ENCODE peak calls at places on chromosomes 7 and 10, in eight cellular contexts. X, I, J, T, W, V, N and Q are unnamed samples.
A peak's percentile ranks its signal among the peaks of the same experiment; 100 is the strongest.

GRCh38 chr7:140245611-140246105 is 68.9 kb upstream of the KDM7A start:
- DNase-seq in X (no peak), I (no peak), J (no peak), T (no peak), W (no peak), V (no peak), N (no peak), Q (no peak)

GRCh38 chr7:148697950-148698396 is 730 bp upstream of the CUL1 start:
- DNase-seq in X (no peak), I (no peak), J (no peak), T (no peak), W (no peak), V (no peak), N (no peak), Q (no peak)

GRCh38 chr7:69564454-69565417 is 33.5 kb upstream of the AUTS2 start:
- DNase-seq in X (no peak), I (peak; percentile 81), J (no peak), T (no peak), W (peak; percentile 33), V (peak; percentile 85), N (no peak), Q (peak; percentile 45)

GRCh38 chr7:136012238-136012637 is 35.1 kb upstream of the MTPN start:
- DNase-seq in X (no peak), I (no peak), J (no peak), T (no peak), W (no peak), V (no peak), N (no peak), Q (no peak)

GRCh38 chr7:143394068-143394467 is 12.9 kb downstream of the ZYX start:
- DNase-seq in X (no peak), I (no peak), J (no peak), T (no peak), W (no peak), V (no peak), N (no peak), Q (no peak)

GRCh38 chr10:33155720-33156638 is 178.5 kb downstream of the NRP1 start:
- DNase-seq in X (no peak), I (peak; percentile 88), J (no peak), T (no peak), W (no peak), V (no peak), N (peak; percentile 87), Q (no peak)

GRCh38 chr7:30925913-30926312 is 14.3 kb downstream of the AQP1 start:
- DNase-seq in X (no peak), I (no peak), J (peak; percentile 46), T (peak; percentile 31), W (no peak), V (no peak), N (no peak), Q (no peak)

GRCh38 chr7:90966346-90966745 is 297.9 kb upstream of the FZD1 start:
- DNase-seq in X (no peak), I (no peak), J (no peak), T (no peak), W (no peak), V (no peak), N (no peak), Q (no peak)

GRCh38 chr10:103759100-103759781 is 96.1 kb downstream of the SH3PXD2A start:
- DNase-seq in X (no peak), I (peak; percentile 81), J (no peak), T (no peak), W (no peak), V (peak; percentile 68), N (peak; percentile 75), Q (no peak)

GRCh38 chr10:122249303-122249850 is 21.7 kb upstream of the BTBD16 start:
- DNase-seq in X (no peak), I (no peak), J (no peak), T (no peak), W (no peak), V (no peak), N (no peak), Q (no peak)

GRCh38 chr10:71644307-71645180 is 75.0 kb downstream of the C10orf105 start:
- DNase-seq in X (no peak), I (no peak), J (no peak), T (no peak), W (no peak), V (no peak), N (no peak), Q (no peak)

GRCh38 chr10:49631975-49632374 is 18.1 kb downstream of the CHAT start:
- DNase-seq in X (no peak), I (no peak), J (peak; percentile 39), T (peak; percentile 9), W (no peak), V (no peak), N (no peak), Q (no peak)

GRCh38 chr7:39924122-39924521 is 25.9 kb upstream of the CDK13 start:
- DNase-seq in X (no peak), I (no peak), J (no peak), T (no peak), W (no peak), V (no peak), N (no peak), Q (no peak)

GRCh38 chr7:124879771-124880170 is 49.9 kb downstream of the POT1 start:
- DNase-seq in X (no peak), I (no peak), J (no peak), T (no peak), W (no peak), V (no peak), N (no peak), Q (no peak)
- H3K4me3 ChIP-seq in X (no peak overlapping the region), I (no peak overlapping the region), J (no peak overlapping the region), T (no peak overlapping the region), W (no peak overlapping the region), V (no peak overlapping the region), N (no peak overlapping the region), Q (no peak overlapping the region)

GRCh38 chr7:12827920-12828319 is 140.5 kb downstream of the ARL4A start:
- DNase-seq in X (no peak), I (peak; percentile 46), J (no peak), T (no peak), W (no peak), V (no peak), N (no peak), Q (no peak)

GRCh38 chr7:12821746-12822145 is 134.3 kb downstream of the ARL4A start:
- DNase-seq in X (no peak), I (no peak), J (no peak), T (no peak), W (no peak), V (no peak), N (no peak), Q (no peak)

GRCh38 chr7:12831024-12831423 is 143.6 kb downstream of the ARL4A start:
- DNase-seq in X (no peak), I (no peak), J (no peak), T (no peak), W (no peak), V (no peak), N (no peak), Q (no peak)

GRCh38 chr7:12826079-12826478 is 138.6 kb downstream of the ARL4A start:
- DNase-seq in X (no peak), I (no peak), J (no peak), T (no peak), W (no peak), V (no peak), N (no peak), Q (no peak)

DNA sequence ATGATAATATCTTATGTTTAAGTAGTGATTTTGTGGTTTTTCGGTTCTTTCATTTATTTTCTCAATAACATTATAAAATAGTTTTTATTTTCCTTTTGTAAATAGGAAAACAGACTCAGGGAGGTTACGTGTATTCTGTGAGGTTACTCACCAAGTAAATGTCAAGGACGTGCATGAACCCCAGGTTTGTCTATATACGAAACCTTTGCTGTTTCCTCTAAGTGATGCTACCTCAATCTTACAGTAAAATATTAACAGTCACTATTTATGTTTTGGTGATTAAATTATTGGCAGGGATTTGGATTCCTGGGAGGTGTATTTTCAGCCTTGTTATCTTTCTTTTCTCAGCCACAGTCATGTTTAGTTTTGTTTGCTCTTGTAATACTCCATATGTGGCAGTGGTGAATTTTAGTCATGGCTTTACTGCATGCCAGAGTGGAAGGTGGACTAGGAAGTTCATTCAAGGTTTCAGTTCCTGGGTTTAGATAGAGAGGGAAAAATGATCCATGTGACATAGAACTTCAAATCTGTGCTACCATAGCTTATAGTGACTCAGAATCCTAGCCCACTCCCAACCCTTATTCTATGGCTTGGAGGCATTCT is 139.9 kb downstream of the ARL4A start:
- DNase-seq in X (no peak), I (peak; percentile 2), J (no peak), T (no peak), W (peak; percentile 63), V (no peak), N (no peak), Q (no peak)
- H3K4me3 ChIP-seq in X (no peak overlapping the region), I (no peak overlapping the region), J (no peak overlapping the region), T (no peak overlapping the region), W (no peak overlapping the region), V (no peak overlapping the region), N (no peak overlapping the region), Q (no peak overlapping the region)

GRCh38 chr7:95545666-95546065 is 50.6 kb downstream of the PDK4 start:
- DNase-seq in X (no peak), I (no peak), J (no peak), T (no peak), W (no peak), V (no peak), N (peak; percentile 17), Q (no peak)
- H3K4me3 ChIP-seq in X (no peak overlapping the region), I (no peak overlapping the region), J (peak overlapping the region; percentile 42), T (no peak overlapping the region), W (no peak overlapping the region), V (no peak overlapping the region), N (no peak overlapping the region), Q (no peak overlapping the region)

GRCh38 chr7:42238709-42239395 is 1.8 kb upstream of the GLI3 start:
- DNase-seq in X (no peak), I (peak; percentile 87), J (no peak), T (no peak), W (no peak), V (no peak), N (no peak), Q (no peak)
- H3K4me3 ChIP-seq in X (peak overlapping the region; percentile 85), I (no peak overlapping the region), J (no peak overlapping the region), T (no peak overlapping the region), W (no peak overlapping the region), V (no peak overlapping the region), N (no peak overlapping the region), Q (peak overlapping the region; percentile 64)

GRCh38 chr10:89413398-89413912 is 913 bp upstream of the IFIT5 start:
- DNase-seq in X (no peak), I (no peak), J (no peak), T (no peak), W (no peak), V (no peak), N (no peak), Q (no peak)
- H3K4me3 ChIP-seq in X (peak overlapping the region; percentile 87), I (peak overlapping the region; percentile 90), J (peak overlapping the region; percentile 90), T (no peak overlapping the region), W (peak overlapping the region; percentile 80), V (no peak overlapping the region), N (peak overlapping the region; percentile 66), Q (no peak overlapping the region)

GRCh38 chr10:64112697-64113367 is 591.6 kb downstream of the REEP3 start:
- DNase-seq in X (no peak), I (no peak), J (no peak), T (no peak), W (no peak), V (no peak), N (no peak), Q (no peak)
- H3K4me3 ChIP-seq in X (no peak overlapping the region), I (no peak overlapping the region), J (peak overlapping the region; percentile 20), T (no peak overlapping the region), W (no peak overlapping the region), V (no peak overlapping the region), N (no peak overlapping the region), Q (no peak overlapping the region)